ENCODE peak calls at places on chromosome 16, in five cellular contexts. N, O, Z, U and S are unnamed samples. For H3K4me1 and H3K9me3, the result is how much of the 10 kb centered on the place peaks cover.

GRCh38 chr16:85094812-85095211 is 17.5 kb downstream of the CIBAR2 start:
- DNase-seq in O (no peak), N (no peak), U (no peak), Z (no peak), S (no peak)

GRCh38 chr16:66549284-66550131 is at the start of gene TK2:
- DNase-seq in N (peak), U (peak), Z (peak), O (peak), S (peak)

GRCh38 chr16:57713596-57713995 is 19.0 kb downstream of the DRC7 start:
- DNase-seq in U (no peak), Z (no peak), N (no peak), O (no peak), S (no peak)

GRCh38 chr16:25109643-25110042 is 1.9 kb upstream of the LCMT1 start:
- DNase-seq in O (no peak), Z (peak), U (no peak), N (peak), S (peak)

GRCh38 chr16:88941933-88942909 is 34.8 kb downstream of the CBFA2T3 start:
- DNase-seq in O (peak), N (no peak), U (peak), Z (no peak), S (no peak)

GRCh38 chr16:11576427-11577289 is 10.1 kb downstream of the LITAF start:
- DNase-seq in Z (peak), O (peak), N (no peak), U (no peak), S (peak)

GRCh38 chr16:8718753-8719386 is 44.5 kb downstream of the ABAT start:
- DNase-seq in N (no peak), O (no peak), U (no peak), Z (no peak), S (no peak)

GRCh38 chr16:15970202-15970601 is 20.8 kb downstream of the ABCC1 start:
- DNase-seq in Z (peak), O (no peak), U (peak), N (no peak), S (no peak)

GRCh38 chr16:67372664-67373063 is 20.6 kb downstream of the TPPP3 start:
- DNase-seq in U (no peak), O (no peak), Z (peak), N (peak), S (no peak)

GRCh38 chr16:24906199-24906808 is 60.5 kb downstream of the SLC5A11 start:
- DNase-seq in N (peak), Z (peak), O (no peak), U (no peak), S (no peak)

GRCh38 chr16:81349608-81350305 is 35.0 kb downstream of the GAN start:
- DNase-seq in O (no peak), N (peak), U (no peak), Z (no peak), S (no peak)

GRCh38 chr16:27436065-27436464 is 34.1 kb downstream of the IL21R start:
- DNase-seq in U (no peak), O (no peak), Z (no peak), N (no peak), S (peak)

GRCh38 chr16:30183236-30183960 is at the start of gene CORO1A:
- DNase-seq in U (peak), O (peak), Z (peak), N (peak), S (peak)

GRCh38 chr16:6297666-6298435 is 1034.8 kb upstream of the RBFOX1 start:
- DNase-seq in U (no peak), Z (no peak), O (no peak), N (no peak), S (no peak)

GRCh38 chr16:31427441-31428276 is 501 bp downstream of the COX6A2 start:
- DNase-seq in O (peak), Z (no peak), N (no peak), U (no peak), S (peak)

GRCh38 chr16:80350066-80350465 is 190.7 kb upstream of the DYNLRB2 start:
- DNase-seq in N (no peak), O (no peak), Z (no peak), U (no peak), S (no peak)

GRCh38 chr16:49776085-49776501 is 79.8 kb downstream of the ZNF423 start:
- DNase-seq in U (peak), O (no peak), N (no peak), Z (peak), S (peak)

GRCh38 chr16:3876160-3876559 is 4.4 kb downstream of the CREBBP start:
- DNase-seq in Z (no peak), N (no peak), U (no peak), O (no peak), S (no peak)

GRCh38 chr16:47156816-47157215 is 13.1 kb upstream of the NETO2 start:
- DNase-seq in N (no peak), Z (no peak), U (no peak), O (no peak), S (no peak)

GRCh38 chr16:59878479-59878878 is 1144.4 kb upstream of the GOT2 start:
- DNase-seq in Z (no peak), N (peak), U (no peak), O (no peak), S (no peak)

GRCh38 chr16:10028644-10029043 is 153.6 kb downstream of the GRIN2A start:
- DNase-seq in N (no peak), U (no peak), Z (no peak), O (no peak), S (no peak)

GRCh38 chr16:48126801-48127644 is 28.8 kb downstream of the ABCC12 start:
- DNase-seq in U (no peak), N (peak), Z (peak), O (peak), S (peak)

GRCh38 chr16:87853411-87854052 is 15.8 kb downstream of the SLC7A5 start:
- DNase-seq in U (peak), O (peak), N (peak), Z (peak), S (peak)
- H3K4me1 ChIP-seq in U (under half), O (half or more), N (under half), Z (half or more), S (under half)

DNA sequence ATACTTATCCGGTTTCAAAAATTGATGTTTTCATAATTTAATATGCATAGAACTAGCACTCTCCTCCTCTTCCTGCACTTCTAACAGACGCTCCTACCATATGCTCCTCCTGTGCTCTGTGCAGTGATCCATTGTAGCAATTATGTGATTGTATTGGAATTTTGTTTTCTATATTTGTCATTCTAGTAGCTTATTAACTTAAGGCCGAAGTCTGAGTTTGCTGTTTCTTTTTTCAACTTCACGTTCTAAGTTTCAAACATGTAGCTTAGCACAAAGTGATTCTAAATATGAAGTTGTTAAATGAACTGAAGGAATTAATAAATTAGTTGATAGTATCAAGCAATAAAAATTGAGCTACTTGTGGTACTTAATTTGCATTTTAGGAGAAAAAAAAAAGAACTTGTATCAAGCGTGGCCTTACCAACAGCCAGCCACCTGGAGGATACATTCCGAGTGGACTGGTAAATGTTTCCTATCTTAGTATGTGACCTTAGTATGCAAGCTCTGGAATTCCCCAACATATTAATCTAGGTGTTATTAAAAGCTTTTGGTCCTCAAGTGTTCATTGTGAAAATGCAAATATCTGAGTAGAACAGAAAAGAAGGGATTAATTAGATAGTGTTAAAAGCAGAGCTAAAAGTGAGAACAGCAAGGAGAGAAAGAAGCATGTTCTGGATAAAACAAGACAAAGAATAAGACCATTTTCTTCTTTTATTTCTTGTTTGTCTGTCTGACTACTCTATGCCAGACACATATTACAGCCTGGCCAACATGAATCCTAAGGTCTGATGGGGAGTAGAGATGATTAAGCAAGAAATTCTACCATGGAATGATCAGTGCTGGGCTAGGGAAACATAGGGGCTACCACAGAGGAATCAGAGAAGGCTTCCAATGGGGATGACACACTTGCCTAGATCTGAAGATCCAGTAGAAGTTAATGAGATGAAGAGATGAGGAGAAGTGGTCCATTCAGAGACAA is 290.4 kb upstream of the MON1B start:
- DNase-seq in N (no peak), Z (no peak), U (no peak), O (no peak), S (no peak)
- H3K9me3 ChIP-seq in N (under half), Z (under half), U (under half), O (under half), S (under half)

GRCh38 chr16:2039286-2040030 is 8.2 kb downstream of the NTHL1 start:
- DNase-seq in O (peak), N (peak), Z (peak), U (no peak), S (no peak)
- H3K4me3 ChIP-seq in O (peak), N (no peak), Z (no peak), U (no peak), S (no peak)

GRCh38 chr16:76653390-76654026 is 376.3 kb downstream of the CNTNAP4 start:
- DNase-seq in N (peak), O (no peak), Z (peak), U (peak), S (no peak)
- H3K4me1 ChIP-seq in N (under half), O (under half), Z (under half), U (under half), S (under half)

GRCh38 chr16:68548947-68549346 is 9.9 kb downstream of the ZFP90 start:
- DNase-seq in U (no peak), O (no peak), N (no peak), Z (no peak), S (no peak)

DNA sequence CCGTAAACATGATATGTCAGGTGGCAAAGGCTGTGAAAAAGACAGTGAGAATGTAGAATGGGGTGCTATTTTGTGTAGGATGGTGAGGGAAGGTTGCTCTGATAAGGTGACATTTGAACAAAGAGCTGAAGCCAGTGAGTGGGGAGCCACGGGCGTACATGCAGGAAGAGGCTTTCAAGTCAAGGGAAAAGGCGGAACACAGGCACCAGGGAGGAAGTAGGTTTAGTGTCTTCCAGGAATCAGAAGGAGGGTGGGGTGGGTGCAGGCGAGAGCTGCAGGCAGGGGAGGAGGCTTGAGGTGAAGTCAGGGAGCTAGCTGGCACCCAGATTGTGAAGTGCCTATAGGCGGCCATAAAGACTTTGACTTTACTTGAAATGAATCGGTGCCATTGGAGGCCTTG is 14.1 kb downstream of the ZFP90 start:
- DNase-seq in O (no peak), Z (no peak), U (no peak), N (no peak), S (no peak)
- H3K9me3 ChIP-seq in O (half or more), Z (half or more), U (under half), N (half or more), S (under half)

DNA sequence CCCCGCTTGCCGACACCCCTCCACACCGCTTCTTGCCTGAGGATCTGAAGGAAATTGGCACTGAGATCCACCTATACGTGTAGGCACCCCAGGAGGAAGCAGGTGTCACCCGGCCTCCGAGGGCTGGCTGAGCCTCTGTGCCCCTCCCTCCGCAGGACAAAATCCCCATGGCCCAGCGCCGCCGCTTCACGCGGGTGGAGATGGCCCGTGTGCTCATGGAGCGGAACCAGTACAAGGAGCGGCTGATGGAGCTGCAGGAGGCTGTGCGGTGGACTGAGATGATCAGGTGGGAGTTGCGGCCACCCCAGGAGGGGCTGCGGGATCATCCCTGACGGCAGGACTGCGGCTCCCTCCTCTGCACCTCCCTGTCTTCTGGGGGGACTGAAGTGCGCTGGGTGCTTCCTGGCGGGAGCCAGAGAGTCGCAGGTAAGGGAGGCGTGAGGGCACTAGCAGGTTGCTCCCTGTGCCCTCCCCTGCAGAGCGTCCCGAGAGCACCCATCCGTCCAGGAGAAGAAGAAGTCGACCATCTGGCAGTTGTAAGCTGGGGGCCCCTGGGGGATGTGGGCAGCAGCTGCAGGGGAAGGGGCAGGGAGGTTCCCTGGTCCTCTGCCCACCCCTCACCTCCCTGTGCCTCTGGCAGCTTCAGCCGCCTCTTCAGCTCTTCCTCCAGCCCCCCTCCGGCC is 9.0 kb downstream of the NME3 start:
- DNase-seq in N (no peak), Z (no peak), O (no peak), U (no peak), S (no peak)
- H3K4me3 ChIP-seq in N (no peak), Z (no peak), O (no peak), U (no peak), S (no peak)